ENCODE peak calls at places on chromosomes 2 and 18, in five cellular contexts. One of them, this sample, is unnamed.

GRCh38 chr2:218710334-218710686 is 325 bp upstream of the TTLL4 start:
- DNase-seq in kidney: no peak
- DNase-seq in astrocyte: no peak
- DNase-seq in CD4-positive, alpha-beta T cell: no peak
- DNase-seq in upper lobe of right lung: no peak
- DNase-seq in this sample: no peak

GRCh38 chr18:53796042-53796729 is 428.3 kb downstream of the MBD2 start:
- DNase-seq in kidney: no peak
- DNase-seq in astrocyte: peak; percentile 91
- DNase-seq in CD4-positive, alpha-beta T cell: no peak
- DNase-seq in upper lobe of right lung: no peak
- DNase-seq in this sample: peak; percentile 60

GRCh38 chr18:76459687-76460350 is 35.2 kb downstream of the ZNF516 start:
- DNase-seq in kidney: no peak
- DNase-seq in astrocyte: peak; percentile 100
- DNase-seq in CD4-positive, alpha-beta T cell: no peak
- DNase-seq in upper lobe of right lung: peak; percentile 66
- DNase-seq in this sample: no peak

GRCh38 chr2:109200616-109201464 is 71.8 kb downstream of the SH3RF3 start:
- DNase-seq in kidney: no peak
- DNase-seq in astrocyte: no peak
- DNase-seq in CD4-positive, alpha-beta T cell: no peak
- DNase-seq in upper lobe of right lung: no peak
- DNase-seq in this sample: no peak

GRCh38 chr2:36058953-36059352 is 296.6 kb upstream of the CRIM1 start:
- DNase-seq in kidney: no peak
- DNase-seq in astrocyte: no peak
- DNase-seq in CD4-positive, alpha-beta T cell: no peak
- DNase-seq in upper lobe of right lung: peak; percentile 57
- DNase-seq in this sample: peak; percentile 22

GRCh38 chr2:121489944-121490585 is 40.6 kb upstream of the RNU4ATAC start:
- DNase-seq in kidney: no peak
- DNase-seq in astrocyte: peak; percentile 25
- DNase-seq in CD4-positive, alpha-beta T cell: no peak
- DNase-seq in upper lobe of right lung: no peak
- DNase-seq in this sample: no peak

GRCh38 chr2:64591188-64591587 is 62.5 kb downstream of the SERTAD2 start:
- DNase-seq in kidney: no peak
- DNase-seq in astrocyte: no peak
- DNase-seq in CD4-positive, alpha-beta T cell: no peak
- DNase-seq in upper lobe of right lung: no peak
- DNase-seq in this sample: no peak

GRCh38 chr2:164388511-164388910 is 232.8 kb downstream of the GRB14 start:
- DNase-seq in kidney: no peak
- DNase-seq in astrocyte: peak; percentile 92
- DNase-seq in CD4-positive, alpha-beta T cell: no peak
- DNase-seq in upper lobe of right lung: no peak
- DNase-seq in this sample: no peak

GRCh38 chr2:166375205-166375735 is 474 bp downstream of the SCN9A start:
- DNase-seq in kidney: no peak
- DNase-seq in astrocyte: peak; percentile 27
- DNase-seq in CD4-positive, alpha-beta T cell: no peak
- DNase-seq in upper lobe of right lung: no peak
- DNase-seq in this sample: no peak

GRCh38 chr2:180979086-180979934 is 1.1 kb upstream of the UBE2E3 start:
- DNase-seq in kidney: no peak
- DNase-seq in astrocyte: peak; percentile 79
- DNase-seq in CD4-positive, alpha-beta T cell: no peak
- DNase-seq in upper lobe of right lung: no peak
- DNase-seq in this sample: no peak

GRCh38 chr18:68121308-68121707 is 593.6 kb downstream of the TMX3 start:
- DNase-seq in kidney: no peak
- DNase-seq in astrocyte: no peak
- DNase-seq in CD4-positive, alpha-beta T cell: no peak
- DNase-seq in upper lobe of right lung: no peak
- DNase-seq in this sample: no peak

GRCh38 chr2:166293984-166294383 is 81.8 kb downstream of the SCN9A start:
- DNase-seq in kidney: no peak
- DNase-seq in astrocyte: peak; percentile 24
- DNase-seq in CD4-positive, alpha-beta T cell: no peak
- DNase-seq in upper lobe of right lung: no peak
- DNase-seq in this sample: no peak

GRCh38 chr18:72605350-72605749 is 61.2 kb upstream of the CBLN2 start:
- DNase-seq in kidney: no peak
- DNase-seq in astrocyte: no peak
- DNase-seq in CD4-positive, alpha-beta T cell: no peak
- DNase-seq in upper lobe of right lung: no peak
- DNase-seq in this sample: no peak

GRCh38 chr18:72601481-72601880 is 57.3 kb upstream of the CBLN2 start:
- DNase-seq in kidney: no peak
- DNase-seq in astrocyte: no peak
- DNase-seq in CD4-positive, alpha-beta T cell: no peak
- DNase-seq in upper lobe of right lung: no peak
- DNase-seq in this sample: no peak

GRCh38 chr18:72601944-72602343 is 57.8 kb upstream of the CBLN2 start:
- DNase-seq in kidney: no peak
- DNase-seq in astrocyte: no peak
- DNase-seq in CD4-positive, alpha-beta T cell: no peak
- DNase-seq in upper lobe of right lung: no peak
- DNase-seq in this sample: no peak
- H3K9me3 ChIP-seq in kidney: no peaks in the 10 kb centered on the region
- H3K9me3 ChIP-seq in astrocyte: peaks cover 4% of the 10 kb centered on the region
- H3K9me3 ChIP-seq in CD4-positive, alpha-beta T cell: no peaks in the 10 kb centered on the region
- H3K9me3 ChIP-seq in upper lobe of right lung: no peaks in the 10 kb centered on the region
- H3K9me3 ChIP-seq in this sample: no peaks in the 10 kb centered on the region

GRCh38 chr18:33277431-33277830 is 163.1 kb downstream of the CCDC178 start:
- DNase-seq in kidney: no peak
- DNase-seq in astrocyte: no peak
- DNase-seq in CD4-positive, alpha-beta T cell: no peak
- DNase-seq in upper lobe of right lung: no peak
- DNase-seq in this sample: no peak

GRCh38 chr18:33282709-33283333 is 157.7 kb downstream of the CCDC178 start:
- DNase-seq in kidney: peak; percentile 50
- DNase-seq in astrocyte: no peak
- DNase-seq in CD4-positive, alpha-beta T cell: no peak
- DNase-seq in upper lobe of right lung: no peak
- DNase-seq in this sample: no peak

DNA sequence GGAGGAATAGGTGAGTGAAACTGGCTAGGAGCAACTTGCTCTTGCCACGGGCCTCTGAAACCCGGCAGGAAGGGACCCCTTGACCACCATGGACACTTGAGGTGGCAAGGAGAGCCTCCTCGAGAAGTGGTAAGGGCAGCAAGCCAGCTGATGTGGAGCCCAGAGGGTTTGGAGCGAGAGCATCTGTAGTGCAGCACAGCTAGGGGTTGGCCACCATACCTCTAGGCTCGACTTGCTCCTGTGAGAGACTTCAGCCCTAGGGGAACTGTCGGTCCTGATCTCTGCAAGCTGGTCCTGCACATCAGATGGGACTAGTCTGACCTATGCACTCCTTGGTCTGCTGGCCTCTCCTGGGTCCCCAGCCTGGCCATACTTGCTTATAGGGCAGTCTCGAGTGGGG is 158.4 kb downstream of the CCDC178 start:
- DNase-seq in kidney: no peak
- DNase-seq in astrocyte: no peak
- DNase-seq in CD4-positive, alpha-beta T cell: no peak
- DNase-seq in upper lobe of right lung: no peak
- DNase-seq in this sample: no peak
- TF ChIP-seq CTCF in kidney: no peak
- TF ChIP-seq CTCF in astrocyte: no peak
- TF ChIP-seq CTCF in CD4-positive, alpha-beta T cell: no peak
- TF ChIP-seq CTCF in upper lobe of right lung: no peak
- TF ChIP-seq CTCF in this sample: no peak

GRCh38 chr18:58788971-58789797 is 75.5 kb upstream of the ZNF532 start:
- DNase-seq in kidney: peak; percentile 93
- DNase-seq in astrocyte: peak; percentile 77
- DNase-seq in CD4-positive, alpha-beta T cell: no peak
- DNase-seq in upper lobe of right lung: no peak
- DNase-seq in this sample: no peak
- H3K27ac ChIP-seq in kidney: peak overlapping the region; percentile 59
- H3K27ac ChIP-seq in astrocyte: peak overlapping the region; percentile 67
- H3K27ac ChIP-seq in CD4-positive, alpha-beta T cell: no peak overlapping the region
- H3K27ac ChIP-seq in upper lobe of right lung: peak overlapping the region; percentile 45
- H3K27ac ChIP-seq in this sample: peak overlapping the region; percentile 29

DNA sequence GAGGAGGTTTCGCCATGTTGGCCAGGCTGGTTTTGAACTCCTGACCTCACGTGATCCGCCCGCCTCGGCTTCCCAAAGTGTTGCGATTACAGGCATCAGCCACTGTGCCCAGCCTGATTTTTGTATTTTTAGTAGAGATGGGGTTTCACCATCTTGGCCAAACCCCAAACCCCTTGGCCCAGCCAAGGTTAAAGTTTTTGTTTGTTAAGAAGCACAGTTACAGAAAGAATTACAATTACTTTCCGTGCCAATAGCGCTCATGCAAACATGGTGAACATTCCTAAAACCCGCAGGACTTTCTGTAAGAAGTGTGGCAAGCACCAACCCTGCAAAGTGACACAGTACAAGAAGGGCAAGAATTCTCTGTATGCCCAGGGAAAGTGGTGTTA is 26.1 kb downstream of the ITSN2 start:
- DNase-seq in kidney: no peak
- DNase-seq in astrocyte: peak; percentile 60
- DNase-seq in CD4-positive, alpha-beta T cell: no peak
- DNase-seq in upper lobe of right lung: peak; percentile 68
- DNase-seq in this sample: peak; percentile 32
- H3K9me3 ChIP-seq in kidney: no peaks in the 10 kb centered on the region
- H3K9me3 ChIP-seq in astrocyte: no peaks in the 10 kb centered on the region
- H3K9me3 ChIP-seq in CD4-positive, alpha-beta T cell: no peaks in the 10 kb centered on the region
- H3K9me3 ChIP-seq in upper lobe of right lung: no peaks in the 10 kb centered on the region
- H3K9me3 ChIP-seq in this sample: no peaks in the 10 kb centered on the region

DNA sequence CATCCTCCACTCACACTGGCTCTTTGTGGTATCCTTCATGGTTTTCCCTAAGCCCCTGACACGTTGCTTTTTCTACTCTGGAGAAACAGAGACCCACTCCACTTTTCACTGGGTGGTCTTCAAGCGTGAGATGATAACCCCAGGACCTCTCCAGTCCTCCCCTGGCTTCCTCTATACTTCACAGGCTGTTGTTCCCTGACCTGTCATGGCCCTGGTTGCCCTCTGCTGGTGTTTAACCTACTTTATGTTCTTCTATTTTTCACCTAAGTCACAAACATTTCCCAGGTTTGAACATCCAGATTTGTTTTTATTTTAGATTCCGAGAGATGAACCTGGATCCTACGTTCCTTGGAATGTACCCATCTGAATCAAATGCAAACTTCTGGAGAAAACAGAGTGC is 84.5 kb downstream of the AOX1 start:
- DNase-seq in kidney: no peak
- DNase-seq in astrocyte: no peak
- DNase-seq in CD4-positive, alpha-beta T cell: no peak
- DNase-seq in upper lobe of right lung: no peak
- DNase-seq in this sample: no peak
- TF ChIP-seq CTCF in kidney: no peak
- TF ChIP-seq CTCF in astrocyte: no peak
- TF ChIP-seq CTCF in CD4-positive, alpha-beta T cell: no peak
- TF ChIP-seq CTCF in upper lobe of right lung: no peak
- TF ChIP-seq CTCF in this sample: no peak

GRCh38 chr2:54581326-54582039 is 125.4 kb downstream of the SPTBN1 start:
- DNase-seq in kidney: no peak
- DNase-seq in astrocyte: no peak
- DNase-seq in CD4-positive, alpha-beta T cell: no peak
- DNase-seq in upper lobe of right lung: no peak
- DNase-seq in this sample: no peak
- H3K27ac ChIP-seq in kidney: no peak overlapping the region
- H3K27ac ChIP-seq in astrocyte: no peak overlapping the region
- H3K27ac ChIP-seq in CD4-positive, alpha-beta T cell: peak overlapping the region; percentile 44
- H3K27ac ChIP-seq in upper lobe of right lung: no peak overlapping the region
- H3K27ac ChIP-seq in this sample: no peak overlapping the region

GRCh38 chr2:101253713-101254085 is 1.0 kb downstream of the CNOT11 start:
- DNase-seq in kidney: no peak
- DNase-seq in astrocyte: no peak
- DNase-seq in CD4-positive, alpha-beta T cell: no peak
- DNase-seq in upper lobe of right lung: no peak
- DNase-seq in this sample: no peak

GRCh38 chr2:101253013-101253712 is 477 bp downstream of the CNOT11 start:
- DNase-seq in kidney: peak; percentile 92
- DNase-seq in astrocyte: peak; percentile 57
- DNase-seq in CD4-positive, alpha-beta T cell: peak; percentile 75
- DNase-seq in upper lobe of right lung: peak; percentile 89
- DNase-seq in this sample: peak; percentile 60

GRCh38 chr2:101255501-101255900 is 2.8 kb downstream of the CNOT11 start:
- DNase-seq in kidney: no peak
- DNase-seq in astrocyte: no peak
- DNase-seq in CD4-positive, alpha-beta T cell: no peak
- DNase-seq in upper lobe of right lung: no peak
- DNase-seq in this sample: no peak

GRCh38 chr2:101258804-101259203 is 6.1 kb downstream of the CNOT11 start:
- DNase-seq in kidney: no peak
- DNase-seq in astrocyte: no peak
- DNase-seq in CD4-positive, alpha-beta T cell: no peak
- DNase-seq in upper lobe of right lung: no peak
- DNase-seq in this sample: no peak

GRCh38 chr2:101256316-101256715 is 3.6 kb downstream of the CNOT11 start:
- DNase-seq in kidney: no peak
- DNase-seq in astrocyte: no peak
- DNase-seq in CD4-positive, alpha-beta T cell: no peak
- DNase-seq in upper lobe of right lung: no peak
- DNase-seq in this sample: no peak
- H3K9me3 ChIP-seq in kidney: no peaks in the 10 kb centered on the region
- H3K9me3 ChIP-seq in astrocyte: no peaks in the 10 kb centered on the region
- H3K9me3 ChIP-seq in CD4-positive, alpha-beta T cell: no peaks in the 10 kb centered on the region
- H3K9me3 ChIP-seq in upper lobe of right lung: no peaks in the 10 kb centered on the region
- H3K9me3 ChIP-seq in this sample: no peaks in the 10 kb centered on the region

This sample was measured in tibial artery.